ENCODE peak calls at places on chromosomes 5 and 9, in nine cellular contexts. E, U, I, Y, K, B, N, D and C are unnamed samples.
A peak's percentile ranks its signal among the peaks of the same experiment; 100 is the strongest.

GRCh38 chr9:23524607-23525155 is 301.4 kb downstream of the ELAVL2 start:
- DNase-seq in B (no peak), Y (no peak), D (no peak), K (no peak), U (no peak), E (no peak), N (no peak), I (no peak), C (no peak)

GRCh38 chr9:79800578-79800977 is 228.8 kb downstream of the TLE4 start:
- DNase-seq in D (no peak), N (no peak), U (peak; percentile 25), E (no peak), Y (no peak), K (no peak), B (no peak), I (no peak), C (no peak)

GRCh38 chr9:4596165-4596922 is 65.8 kb upstream of the PLPP6 start:
- DNase-seq in E (no peak), Y (peak; percentile 35), U (no peak), N (peak; percentile 7), D (peak; percentile 11), I (no peak), K (peak; percentile 3), B (no peak), C (peak; percentile 55)

GRCh38 chr5:13692172-13692571 is 252.3 kb downstream of the DNAH5 start:
- DNase-seq in Y (no peak), U (no peak), N (no peak), E (no peak), K (no peak), I (peak; percentile 15), D (no peak), B (no peak), C (no peak)

GRCh38 chr5:36734422-36734821 is 128.0 kb downstream of the SLC1A3 start:
- DNase-seq in N (no peak), I (peak; percentile 21), D (no peak), Y (peak; percentile 31), E (peak; percentile 19), B (peak; percentile 53), U (peak; percentile 54), K (peak; percentile 34), C (no peak)

GRCh38 chr5:160272041-160272663 is 40.2 kb downstream of the CCNJL start:
- DNase-seq in I (no peak), D (no peak), Y (no peak), U (no peak), N (no peak), B (no peak), K (peak; percentile 44), E (no peak), C (no peak)

GRCh38 chr5:76952795-76953536 is at the start of gene CRHBP:
- DNase-seq in D (no peak), K (peak; percentile 37), Y (no peak), B (no peak), E (no peak), U (no peak), I (no peak), N (no peak), C (no peak)

GRCh38 chr9:38227656-38228055 is 158.6 kb upstream of the SHB start:
- DNase-seq in B (peak; percentile 12), Y (peak; percentile 18), N (no peak), U (peak; percentile 5), I (no peak), K (peak; percentile 43), E (no peak), D (no peak), C (no peak)

GRCh38 chr5:149667084-149667826 is 62.9 kb upstream of the PPARGC1B start:
- DNase-seq in Y (peak; percentile 60), K (peak; percentile 55), D (peak; percentile 42), I (no peak), U (peak; percentile 29), N (no peak), B (peak; percentile 24), E (no peak), C (no peak)

GRCh38 chr5:149666212-149666852 is 63.8 kb upstream of the PPARGC1B start:
- DNase-seq in B (no peak), K (no peak), N (no peak), Y (no peak), D (no peak), U (peak; percentile 17), I (peak; percentile 13), E (no peak), C (no peak)

GRCh38 chr5:149665416-149666163 is 64.5 kb upstream of the PPARGC1B start:
- DNase-seq in B (no peak), U (no peak), D (no peak), K (no peak), I (no peak), N (no peak), Y (no peak), E (no peak), C (no peak)

GRCh38 chr5:149664666-149665415 is 65.3 kb upstream of the PPARGC1B start:
- DNase-seq in I (no peak), B (no peak), N (no peak), U (no peak), D (no peak), Y (no peak), E (no peak), K (no peak), C (no peak)

DNA sequence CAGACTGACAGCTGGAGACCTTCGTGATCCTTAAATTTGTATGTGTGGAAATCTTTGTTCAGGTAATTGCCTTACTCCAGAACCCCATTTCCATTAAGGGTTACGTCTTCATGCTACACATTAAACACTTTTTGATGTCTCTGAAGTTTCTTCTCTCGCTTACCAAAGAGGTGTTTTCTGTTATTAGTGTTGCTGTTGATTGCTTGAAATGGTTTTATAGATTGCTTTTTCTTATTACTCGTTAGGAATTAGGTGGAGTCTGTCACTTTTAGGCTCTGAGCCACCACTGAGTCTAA is 62.3 kb upstream of the PPARGC1B start:
- DNase-seq in B (no peak), D (no peak), U (no peak), N (peak; percentile 30), K (no peak), Y (no peak), I (no peak), E (no peak), C (no peak)
- TF ChIP-seq CTCF in B (no peak), D (no peak), U (no peak), N (no peak), K (no peak), Y (peak; percentile 66), I (no peak), E (no peak), C (no peak)

GRCh38 chr5:777756-778161 is 6.8 kb downstream of the ZDHHC11B start:
- DNase-seq in I (no peak), D (no peak), B (peak; percentile 11), N (no peak), K (no peak), Y (no peak), U (no peak), E (no peak), C (no peak)

GRCh38 chr5:775960-776861 is 8.3 kb downstream of the ZDHHC11B start:
- DNase-seq in I (no peak), N (no peak), K (no peak), B (no peak), U (no peak), D (no peak), E (no peak), Y (no peak), C (no peak)

GRCh38 chr5:773517-774264 is 10.8 kb downstream of the ZDHHC11B start:
- DNase-seq in I (no peak), K (no peak), U (no peak), E (no peak), N (no peak), B (peak; percentile 6), D (no peak), Y (no peak), C (no peak)

DNA sequence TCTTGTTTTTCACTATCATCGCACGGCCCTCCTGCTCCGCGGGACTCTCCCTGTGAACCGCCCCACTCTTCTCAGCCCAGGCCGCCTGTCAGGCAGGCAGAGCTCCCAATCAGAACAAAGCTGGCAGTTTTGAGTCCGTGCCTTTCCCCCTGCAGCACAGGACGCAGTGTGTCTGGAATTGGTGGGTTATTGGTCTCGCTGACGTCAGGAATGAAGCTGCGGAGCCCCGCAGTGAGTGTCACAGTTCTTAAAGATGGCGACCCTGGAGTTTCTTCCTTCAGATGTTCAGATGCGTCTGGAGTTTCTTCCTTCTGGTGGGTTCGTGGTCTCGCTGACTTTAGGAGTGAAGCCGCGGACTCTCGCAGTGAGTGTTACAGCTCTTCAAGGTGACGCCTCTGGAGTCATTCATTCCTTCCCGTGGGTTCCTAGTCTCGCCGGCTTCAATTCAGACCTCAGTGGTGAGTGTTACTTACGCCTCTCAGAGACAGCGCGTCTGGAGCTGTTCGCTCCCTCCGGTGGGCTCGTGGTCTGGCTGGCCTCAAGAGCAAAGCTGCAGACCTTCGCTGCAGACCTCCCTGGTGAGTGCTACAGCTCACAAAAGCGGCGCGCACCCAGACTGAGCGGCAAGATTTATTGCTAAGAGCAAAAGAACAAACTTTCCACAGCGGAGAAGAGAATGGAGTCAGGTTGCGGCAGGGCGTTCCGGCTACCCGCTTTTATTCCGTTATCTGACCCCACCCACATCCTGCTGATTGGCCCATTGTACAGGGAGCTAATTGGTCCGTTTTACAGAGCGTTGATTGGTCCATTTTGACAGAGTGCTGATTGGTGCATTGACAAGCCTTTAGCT is 7.4 kb downstream of the ZDHHC11B start:
- DNase-seq in E (no peak), Y (no peak), D (no peak), U (no peak), B (no peak), I (no peak), K (no peak), N (no peak), C (peak; percentile 10)
- H3K4me3 ChIP-seq in E (no peak overlapping the region), Y (no peak overlapping the region), D (peak overlapping the region; percentile 7), U (no peak overlapping the region), B (no peak overlapping the region), I (peak overlapping the region; percentile 35), K (no peak overlapping the region), N (no peak overlapping the region), C (peak overlapping the region; percentile 10)

GRCh38 chr9:132670816-132671371 is 630 bp downstream of the GTF3C4 start:
- DNase-seq in N (peak; percentile 70), U (peak; percentile 27), B (peak; percentile 59), E (peak; percentile 23), D (peak; percentile 24), Y (peak; percentile 21), I (peak; percentile 20), K (peak; percentile 79), C (peak; percentile 51)

GRCh38 chr9:132672413-132672690 is 2.1 kb downstream of the GTF3C4 start:
- DNase-seq in Y (no peak), N (no peak), K (no peak), E (no peak), B (no peak), U (no peak), I (no peak), D (no peak), C (no peak)

GRCh38 chr9:132671620-132672412 is 1.6 kb downstream of the GTF3C4 start:
- DNase-seq in K (no peak), U (peak; percentile 17), N (no peak), D (no peak), I (no peak), E (no peak), Y (no peak), B (no peak), C (no peak)

GRCh38 chr9:132674485-132674884 is 4.2 kb downstream of the GTF3C4 start:
- DNase-seq in B (no peak), U (no peak), N (no peak), D (no peak), Y (no peak), I (no peak), K (no peak), E (no peak), C (no peak)

DNA sequence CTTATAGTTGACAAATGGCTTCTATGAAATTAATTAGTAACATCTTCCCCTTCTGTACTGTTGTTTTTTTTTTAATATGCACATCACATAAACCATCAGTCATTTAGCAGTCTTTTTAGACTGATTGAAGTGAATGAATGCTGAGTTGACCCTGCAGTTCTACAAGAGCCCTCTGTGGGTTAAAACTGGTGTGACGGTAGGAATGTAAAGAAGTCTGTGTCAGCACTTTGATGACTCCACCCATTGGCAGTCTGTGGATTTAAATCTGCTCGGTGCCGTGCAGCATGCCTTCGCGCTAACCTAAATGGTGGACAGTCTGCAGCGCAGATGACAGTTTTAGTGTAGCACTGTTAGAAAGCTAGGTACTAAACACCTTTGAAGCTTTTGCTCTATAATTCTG is 3.1 kb downstream of the GTF3C4 start:
- DNase-seq in D (no peak), E (peak; percentile 8), K (peak; percentile 30), I (peak; percentile 52), Y (peak; percentile 47), U (peak; percentile 68), N (no peak), B (peak; percentile 60), C (no peak)
- TF ChIP-seq CTCF in D (no peak), E (peak; percentile 17), K (peak; percentile 6), I (peak; percentile 47), Y (peak; percentile 46), U (peak; percentile 50), N (no peak), B (no peak), C (no peak)

GRCh38 chr5:1387059-1387755 is 42.3 kb upstream of the CLPTM1L start:
- DNase-seq in Y (no peak), B (no peak), K (no peak), N (no peak), D (no peak), E (no peak), U (no peak), I (no peak), C (no peak)
- H3K4me3 ChIP-seq in Y (no peak overlapping the region), B (no peak overlapping the region), K (no peak overlapping the region), N (no peak overlapping the region), D (no peak overlapping the region), E (no peak overlapping the region), U (no peak overlapping the region), I (no peak overlapping the region), C (no peak overlapping the region)